ENCODE peak calls at places on chromosome 11, in four cellular contexts. One of them, this sample, is unnamed.

GRCh38 chr11:11899401-11899800 is 57.6 kb downstream of the USP47 start:
- DNase-seq in glutamatergic neuron: no peak
- DNase-seq in ascending aorta: no peak
- DNase-seq in upper lobe of right lung: no peak
- DNase-seq in this sample: no peak

GRCh38 chr11:36566407-36567053 is 1.3 kb upstream of the RAG1 start:
- DNase-seq in glutamatergic neuron: no peak
- DNase-seq in ascending aorta: no peak
- DNase-seq in upper lobe of right lung: no peak
- DNase-seq in this sample: no peak

GRCh38 chr11:10875430-10876021 is 17.7 kb upstream of the ZBED5 start:
- DNase-seq in glutamatergic neuron: no peak
- DNase-seq in ascending aorta: no peak
- DNase-seq in upper lobe of right lung: no peak
- DNase-seq in this sample: no peak

GRCh38 chr11:128506999-128507591 is 80.3 kb downstream of the ETS1 start:
- DNase-seq in glutamatergic neuron: no peak
- DNase-seq in ascending aorta: peak
- DNase-seq in upper lobe of right lung: peak
- DNase-seq in this sample: no peak

GRCh38 chr11:19060629-19061028 is at the start of gene MRGPRX2:
- DNase-seq in glutamatergic neuron: no peak
- DNase-seq in ascending aorta: no peak
- DNase-seq in upper lobe of right lung: no peak
- DNase-seq in this sample: no peak

GRCh38 chr11:83192846-83193245 is 666 bp upstream of the ANKRD42 start:
- DNase-seq in glutamatergic neuron: no peak
- DNase-seq in ascending aorta: no peak
- DNase-seq in upper lobe of right lung: no peak
- DNase-seq in this sample: no peak

GRCh38 chr11:57727185-57727584 is 14.1 kb upstream of the SELENOH start:
- DNase-seq in glutamatergic neuron: no peak
- DNase-seq in ascending aorta: no peak
- DNase-seq in upper lobe of right lung: no peak
- DNase-seq in this sample: no peak

GRCh38 chr11:46597609-46598219 is 3.9 kb upstream of the AMBRA1 start:
- DNase-seq in glutamatergic neuron: no peak
- DNase-seq in ascending aorta: no peak
- DNase-seq in upper lobe of right lung: no peak
- DNase-seq in this sample: no peak

GRCh38 chr11:7571640-7572000 is 57.8 kb downstream of the PPFIBP2 start:
- DNase-seq in glutamatergic neuron: peak
- DNase-seq in ascending aorta: peak
- DNase-seq in upper lobe of right lung: peak
- DNase-seq in this sample: peak

GRCh38 chr11:134663506-134664313 is 251.7 kb upstream of the B3GAT1 start:
- DNase-seq in glutamatergic neuron: no peak
- DNase-seq in ascending aorta: peak
- DNase-seq in upper lobe of right lung: no peak
- DNase-seq in this sample: no peak

GRCh38 chr11:113261709-113262475 is 52.5 kb upstream of the TTC12 start:
- DNase-seq in glutamatergic neuron: no peak
- DNase-seq in ascending aorta: no peak
- DNase-seq in upper lobe of right lung: no peak
- DNase-seq in this sample: no peak

GRCh38 chr11:81725691-81726090 is 1008.0 kb downstream of the FAM181B start:
- DNase-seq in glutamatergic neuron: no peak
- DNase-seq in ascending aorta: no peak
- DNase-seq in upper lobe of right lung: no peak
- DNase-seq in this sample: no peak

GRCh38 chr11:20464566-20464965 is 77.0 kb downstream of the PRMT3 start:
- DNase-seq in glutamatergic neuron: no peak
- DNase-seq in ascending aorta: no peak
- DNase-seq in upper lobe of right lung: no peak
- DNase-seq in this sample: no peak

GRCh38 chr11:90220391-90220790 is 2.5 kb downstream of the CHORDC1 start:
- DNase-seq in glutamatergic neuron: no peak
- DNase-seq in ascending aorta: no peak
- DNase-seq in upper lobe of right lung: no peak
- DNase-seq in this sample: no peak

GRCh38 chr11:11074686-11075370 is 217.0 kb upstream of the ZBED5 start:
- DNase-seq in glutamatergic neuron: no peak
- DNase-seq in ascending aorta: no peak
- DNase-seq in upper lobe of right lung: no peak
- DNase-seq in this sample: no peak

GRCh38 chr11:21142007-21142406 is 472.6 kb downstream of the NELL1 start:
- DNase-seq in glutamatergic neuron: no peak
- DNase-seq in ascending aorta: no peak
- DNase-seq in upper lobe of right lung: no peak
- DNase-seq in this sample: peak

GRCh38 chr11:130673698-130674097 is 225.3 kb downstream of the ADAMTS15 start:
- DNase-seq in glutamatergic neuron: no peak
- DNase-seq in ascending aorta: no peak
- DNase-seq in upper lobe of right lung: no peak
- DNase-seq in this sample: no peak

GRCh38 chr11:19160839-19161238 is 40.9 kb downstream of the CSRP3 start:
- DNase-seq in glutamatergic neuron: no peak
- DNase-seq in ascending aorta: no peak
- DNase-seq in upper lobe of right lung: no peak
- DNase-seq in this sample: no peak

GRCh38 chr11:120746836-120747609 is 235.5 kb downstream of the GRIK4 start:
- DNase-seq in glutamatergic neuron: no peak
- DNase-seq in ascending aorta: no peak
- DNase-seq in upper lobe of right lung: no peak
- DNase-seq in this sample: no peak
- TF ChIP-seq CTCF in glutamatergic neuron: no peak
- TF ChIP-seq CTCF in ascending aorta: no peak
- TF ChIP-seq CTCF in upper lobe of right lung: no peak
- TF ChIP-seq CTCF in this sample: no peak

GRCh38 chr11:28525636-28526405 is 417.6 kb downstream of the METTL15 start:
- DNase-seq in glutamatergic neuron: no peak
- DNase-seq in ascending aorta: no peak
- DNase-seq in upper lobe of right lung: no peak
- DNase-seq in this sample: no peak

GRCh38 chr11:28526406-28526751 is 418.2 kb downstream of the METTL15 start:
- DNase-seq in glutamatergic neuron: no peak
- DNase-seq in ascending aorta: no peak
- DNase-seq in upper lobe of right lung: no peak
- DNase-seq in this sample: no peak

GRCh38 chr11:28529540-28530410 is 421.6 kb downstream of the METTL15 start:
- DNase-seq in glutamatergic neuron: no peak
- DNase-seq in ascending aorta: no peak
- DNase-seq in upper lobe of right lung: no peak
- DNase-seq in this sample: peak

GRCh38 chr11:28528217-28528616 is 420.0 kb downstream of the METTL15 start:
- DNase-seq in glutamatergic neuron: no peak
- DNase-seq in ascending aorta: no peak
- DNase-seq in upper lobe of right lung: no peak
- DNase-seq in this sample: no peak

DNA sequence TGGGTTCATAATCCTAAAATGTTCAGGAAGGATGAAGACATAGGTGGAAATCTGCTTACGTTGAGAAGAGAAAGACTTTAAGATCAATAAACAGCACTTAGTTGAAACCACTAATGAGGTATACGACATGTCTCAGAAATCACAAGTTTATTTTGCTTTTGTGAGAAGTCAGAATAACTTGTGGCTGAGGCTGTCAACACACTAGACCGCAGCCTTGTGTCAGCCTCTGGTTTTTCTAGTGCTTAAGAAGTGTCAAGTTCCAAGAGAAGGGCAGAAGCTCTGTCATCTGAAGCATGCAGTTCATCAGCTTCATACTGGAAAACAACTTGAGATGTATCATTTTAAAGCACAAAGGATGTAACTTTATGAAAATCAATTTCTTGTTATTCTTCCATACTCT is 420.9 kb downstream of the METTL15 start:
- DNase-seq in glutamatergic neuron: no peak
- DNase-seq in ascending aorta: no peak
- DNase-seq in upper lobe of right lung: no peak
- DNase-seq in this sample: no peak
- TF ChIP-seq CTCF in glutamatergic neuron: no peak
- TF ChIP-seq CTCF in ascending aorta: no peak
- TF ChIP-seq CTCF in upper lobe of right lung: no peak
- TF ChIP-seq CTCF in this sample: no peak

GRCh38 chr11:17352925-17353227 is 1.3 kb downstream of the NCR3LG1 start:
- DNase-seq in glutamatergic neuron: no peak
- DNase-seq in ascending aorta: peak
- DNase-seq in upper lobe of right lung: peak
- DNase-seq in this sample: peak

GRCh38 chr11:17351510-17352176 is at the start of gene NCR3LG1:
- DNase-seq in glutamatergic neuron: peak
- DNase-seq in ascending aorta: peak
- DNase-seq in upper lobe of right lung: peak
- DNase-seq in this sample: peak

GRCh38 chr11:17350455-17351170 is 987 bp upstream of the NCR3LG1 start:
- DNase-seq in glutamatergic neuron: no peak
- DNase-seq in ascending aorta: no peak
- DNase-seq in upper lobe of right lung: no peak
- DNase-seq in this sample: no peak

GRCh38 chr11:17353228-17354021 is 1.8 kb downstream of the NCR3LG1 start:
- DNase-seq in glutamatergic neuron: peak
- DNase-seq in ascending aorta: peak
- DNase-seq in upper lobe of right lung: peak
- DNase-seq in this sample: peak

DNA sequence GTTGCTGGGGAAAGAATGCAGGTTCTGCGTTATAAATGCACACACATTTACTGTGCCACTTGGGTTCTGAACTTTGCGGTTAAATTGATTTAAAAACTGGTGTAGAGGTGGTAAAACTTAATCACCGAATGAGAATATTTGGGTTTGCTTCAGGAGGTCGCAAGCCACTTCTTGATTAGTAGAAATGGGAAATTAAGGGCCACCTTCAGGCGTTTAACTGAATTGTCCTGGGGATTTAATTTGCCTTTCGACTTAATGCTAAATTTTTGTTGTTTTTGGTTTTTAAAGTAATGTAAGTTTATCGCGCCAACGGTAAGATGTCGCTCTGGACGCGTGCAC is 460 bp upstream of the NCR3LG1 start:
- DNase-seq in glutamatergic neuron: no peak
- DNase-seq in ascending aorta: no peak
- DNase-seq in upper lobe of right lung: no peak
- DNase-seq in this sample: no peak
- TF ChIP-seq CTCF in glutamatergic neuron: peak
- TF ChIP-seq CTCF in ascending aorta: no peak
- TF ChIP-seq CTCF in upper lobe of right lung: no peak
- TF ChIP-seq CTCF in this sample: peak

GRCh38 chr11:56396047-56396446 is 16.4 kb upstream of the OR5AL1 start:
- DNase-seq in glutamatergic neuron: no peak
- DNase-seq in ascending aorta: no peak
- DNase-seq in upper lobe of right lung: no peak
- DNase-seq in this sample: no peak
- TF ChIP-seq CTCF in glutamatergic neuron: no peak
- TF ChIP-seq CTCF in ascending aorta: no peak
- TF ChIP-seq CTCF in upper lobe of right lung: no peak
- TF ChIP-seq CTCF in this sample: no peak

GRCh38 chr11:34996958-34997357 is 80.5 kb downstream of the PDHX start:
- DNase-seq in glutamatergic neuron: no peak
- DNase-seq in ascending aorta: no peak
- DNase-seq in upper lobe of right lung: no peak
- DNase-seq in this sample: no peak

GRCh38 chr11:34999453-34999852 is 83.0 kb downstream of the PDHX start:
- DNase-seq in glutamatergic neuron: no peak
- DNase-seq in ascending aorta: no peak
- DNase-seq in upper lobe of right lung: no peak
- DNase-seq in this sample: no peak

GRCh38 chr11:35003658-35004057 is 87.2 kb downstream of the PDHX start:
- DNase-seq in glutamatergic neuron: no peak
- DNase-seq in ascending aorta: no peak
- DNase-seq in upper lobe of right lung: no peak
- DNase-seq in this sample: no peak

GRCh38 chr11:34994859-34995258 is 78.4 kb downstream of the PDHX start:
- DNase-seq in glutamatergic neuron: no peak
- DNase-seq in ascending aorta: no peak
- DNase-seq in upper lobe of right lung: no peak
- DNase-seq in this sample: no peak

GRCh38 chr11:34997872-34998548 is 81.6 kb downstream of the PDHX start:
- DNase-seq in glutamatergic neuron: no peak
- DNase-seq in ascending aorta: no peak
- DNase-seq in upper lobe of right lung: no peak
- DNase-seq in this sample: no peak
- TF ChIP-seq CTCF in glutamatergic neuron: no peak
- TF ChIP-seq CTCF in ascending aorta: peak
- TF ChIP-seq CTCF in upper lobe of right lung: peak
- TF ChIP-seq CTCF in this sample: peak

This sample was measured in endothelial cell.